ENCODE peak calls at places on chromosomes 4 and X, in six cellular contexts. R is neural progenitor cell; N is HAP-1; F is effector memory CD4-positive, alpha-beta T cell; B is AG04450; P is thoracic aorta. Q is an unnamed sample.

GRCh38 chr4:67020079-67020807 is 525.1 kb downstream of the CENPC start:
- DNase-seq in R (no peak), N (no peak), F (no peak), B (no peak), P (no peak), Q (no peak)

GRCh38 chr4:108702960-108703359 is 52.6 kb downstream of the OSTC start:
- DNase-seq in R (no peak), N (no peak), F (no peak), B (no peak), P (no peak), Q (no peak)

GRCh38 chr4:90209922-90210321 is 82.7 kb downstream of the CCSER1 start:
- DNase-seq in R (no peak), N (no peak), F (no peak), B (no peak), P (no peak), Q (no peak)

GRCh38 chrX:102728646-102729045 is 8.1 kb downstream of the GPRASP3 start:
- DNase-seq in R (no peak), N (no peak), F (no peak), B (no peak), P (no peak), Q (no peak)

GRCh38 chrX:17591741-17592110 is 145.6 kb upstream of the SCML1 start:
- DNase-seq in R (no peak), N (no peak), F (no peak), B (no peak), P (no peak), Q (no peak)

GRCh38 chr4:104524591-104524990 is 29.9 kb upstream of the CXXC4 start:
- DNase-seq in R (no peak), N (no peak), F (no peak), B (peak; percentile 3), P (no peak), Q (no peak)

GRCh38 chr4:113222006-113222405 is 172.6 kb downstream of the ANK2 start:
- DNase-seq in R (no peak), N (no peak), F (no peak), B (no peak), P (no peak), Q (no peak)

GRCh38 chr4:86036729-86037128 is 323.1 kb downstream of the MAPK10 start:
- DNase-seq in R (no peak), N (no peak), F (no peak), B (no peak), P (no peak), Q (no peak)

GRCh38 chr4:123826896-123827295 is 430.3 kb downstream of the SPRY1 start:
- DNase-seq in R (no peak), N (no peak), F (no peak), B (no peak), P (no peak), Q (no peak)

GRCh38 chrX:155027509-155028066 is 944 bp downstream of the FUNDC2 start:
- DNase-seq in R (no peak), N (peak; percentile 43), F (no peak), B (no peak), P (no peak), Q (no peak)

GRCh38 chr4:25019501-25019900 is 11.2 kb downstream of the LGI2 start:
- DNase-seq in R (no peak), N (no peak), F (no peak), B (no peak), P (no peak), Q (no peak)

GRCh38 chr4:173461170-173461569 is 62.3 kb upstream of the SCRG1 start:
- DNase-seq in R (no peak), N (no peak), F (no peak), B (no peak), P (no peak), Q (no peak)

GRCh38 chr4:88356771-88357170 is 21.9 kb upstream of the HERC6 start:
- DNase-seq in R (no peak), N (no peak), F (no peak), B (no peak), P (no peak), Q (no peak)

GRCh38 chr4:2068566-2068965 is 9.4 kb downstream of the NAT8L start:
- DNase-seq in R (no peak), N (no peak), F (no peak), B (no peak), P (no peak), Q (no peak)

GRCh38 chr4:37908488-37909343 is 17.8 kb downstream of the TBC1D1 start:
- DNase-seq in R (no peak), N (no peak), F (no peak), B (no peak), P (no peak), Q (no peak)

GRCh38 chr4:118732591-118733330 is 47.6 kb downstream of the METTL14 start:
- DNase-seq in R (no peak), N (no peak), F (no peak), B (no peak), P (no peak), Q (no peak)

GRCh38 chrX:30246769-30247489 is at the start of gene MAGEB1:
- DNase-seq in R (peak; percentile 4), N (no peak), F (no peak), B (no peak), P (no peak), Q (no peak)

GRCh38 chr4:76811604-76812412 is 86.1 kb downstream of the SOWAHB start:
- DNase-seq in R (peak; percentile 28), N (no peak), F (no peak), B (no peak), P (no peak), Q (no peak)

GRCh38 chr4:14064969-14065368 is 437.4 kb upstream of the BOD1L1 start:
- DNase-seq in R (peak; percentile 21), N (no peak), F (no peak), B (no peak), P (no peak), Q (no peak)
- H3K9me3 ChIP-seq in R (no peaks in the 10 kb centered on the region), N (no peaks in the 10 kb centered on the region), F (no peaks in the 10 kb centered on the region), B (no peaks in the 10 kb centered on the region), P (no peaks in the 10 kb centered on the region), Q (no peaks in the 10 kb centered on the region)

DNA sequence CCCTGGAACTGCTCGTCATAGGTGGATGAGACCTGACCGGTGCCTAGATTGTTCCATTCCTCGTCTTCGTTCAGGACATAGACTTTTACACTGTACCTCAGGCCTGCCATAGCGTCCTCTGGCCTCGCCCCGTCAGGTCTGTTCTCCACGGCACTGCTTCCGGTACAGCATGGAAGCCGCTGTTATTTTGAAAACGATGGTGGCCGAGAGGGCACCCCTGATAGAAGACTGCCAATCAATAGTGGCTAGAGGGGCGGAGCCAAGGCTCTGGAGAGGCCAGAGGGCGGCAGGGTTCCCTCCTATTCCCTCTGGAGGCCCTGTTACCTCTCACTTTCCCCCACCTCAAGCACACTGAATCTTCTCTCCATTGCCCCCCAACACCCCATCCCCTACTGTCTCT is at the start of gene PPP4R3C:
- DNase-seq in R (no peak), N (no peak), F (no peak), B (no peak), P (no peak), Q (no peak)
- H3K9me3 ChIP-seq in R (no peaks in the 10 kb centered on the region), N (no peaks in the 10 kb centered on the region), F (no peaks in the 10 kb centered on the region), B (peaks cover 4% of the 10 kb centered on the region), P (no peaks in the 10 kb centered on the region), Q (no peaks in the 10 kb centered on the region)

GRCh38 chr4:142660728-142661127 is 185.4 kb downstream of the INPP4B start:
- DNase-seq in R (no peak), N (no peak), F (no peak), B (no peak), P (no peak), Q (no peak)
- H3K9me3 ChIP-seq in R (peaks cover 20% of the 10 kb centered on the region), N (no peaks in the 10 kb centered on the region), F (peaks cover 20% of the 10 kb centered on the region), B (peaks cover 13% of the 10 kb centered on the region), P (peaks cover 32% of the 10 kb centered on the region), Q (peaks cover 13% of the 10 kb centered on the region)

DNA sequence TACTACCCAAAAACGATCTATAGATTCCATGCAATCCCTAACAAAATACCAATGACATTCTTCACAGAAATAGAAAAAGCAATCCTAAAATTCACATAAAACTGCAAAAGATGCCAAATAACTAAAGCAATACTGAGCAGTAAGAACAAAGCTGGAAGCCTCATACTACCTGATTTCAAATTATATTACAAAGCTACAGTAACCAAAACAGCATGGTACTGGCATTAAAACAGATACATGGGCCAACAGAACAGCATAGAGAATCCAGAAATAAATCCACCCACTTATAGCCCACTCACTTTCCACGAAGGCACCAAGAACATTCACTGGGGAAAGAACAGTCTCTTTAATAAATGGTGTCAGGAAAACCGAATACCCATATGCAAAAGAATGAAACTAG is 74.7 kb downstream of the PHF8 start:
- DNase-seq in R (no peak), N (no peak), F (no peak), B (no peak), P (no peak), Q (no peak)
- H3K9me3 ChIP-seq in R (peaks cover 14% of the 10 kb centered on the region), N (peaks cover 3% of the 10 kb centered on the region), F (no peaks in the 10 kb centered on the region), B (no peaks in the 10 kb centered on the region), P (no peaks in the 10 kb centered on the region), Q (no peaks in the 10 kb centered on the region)

GRCh38 chr4:73257995-73258667 is 467 bp downstream of the ANKRD17 start:
- DNase-seq in R (no peak), N (peak; percentile 45), F (no peak), B (no peak), P (peak; percentile 8), Q (no peak)

GRCh38 chr4:73258668-73259551 is at the start of gene ANKRD17:
- DNase-seq in R (peak; percentile 96), N (peak; percentile 96), F (peak; percentile 82), B (peak; percentile 80), P (peak; percentile 74), Q (peak; percentile 79)

GRCh38 chr4:73259552-73260140 is 1.0 kb upstream of the ANKRD17 start:
- DNase-seq in R (no peak), N (peak; percentile 3), F (no peak), B (no peak), P (no peak), Q (no peak)

GRCh38 chr4:73252001-73252400 is 6.6 kb downstream of the ANKRD17 start:
- DNase-seq in R (no peak), N (no peak), F (no peak), B (no peak), P (no peak), Q (no peak)

GRCh38 chr4:73257242-73257994 is 1.2 kb downstream of the ANKRD17 start:
- DNase-seq in R (peak; percentile 65), N (peak; percentile 86), F (peak; percentile 37), B (peak; percentile 60), P (peak; percentile 51), Q (peak; percentile 32)
- H3K9me3 ChIP-seq in R (no peaks in the 10 kb centered on the region), N (no peaks in the 10 kb centered on the region), F (no peaks in the 10 kb centered on the region), B (no peaks in the 10 kb centered on the region), P (no peaks in the 10 kb centered on the region), Q (no peaks in the 10 kb centered on the region)